ENCODE peak calls at places on chromosome 9, in seven cellular contexts. Z is WERI-Rb-1, D is heart right ventricle, O is fibroblast of pulmonary artery, K is colonic mucosa, E is fibroblast of mammary gland, F is IMR-90. Q is an unnamed sample.
A peak's percentile ranks its signal among the peaks of the same experiment; 100 is the strongest.

GRCh38 chr9:105341784-105342183 is 97.3 kb downstream of the SLC44A1 start:
- DNase-seq in E (peak; percentile 77), K (no peak), F (peak; percentile 56), O (peak; percentile 33), Z (no peak), D (no peak), Q (no peak)

GRCh38 chr9:93642961-93643360 is 66.6 kb downstream of the PHF2 start:
- DNase-seq in D (no peak), F (peak; percentile 82), Z (no peak), O (peak; percentile 51), K (no peak), E (peak; percentile 81), Q (no peak)

GRCh38 chr9:131641618-131642495 is 96.5 kb downstream of the PRRT1B start:
- DNase-seq in O (no peak), F (no peak), E (no peak), D (no peak), K (peak; percentile 73), Z (peak; percentile 29), Q (no peak)

GRCh38 chr9:6975198-6975597 is 217.4 kb downstream of the KDM4C start:
- DNase-seq in D (no peak), Z (no peak), E (no peak), F (no peak), O (no peak), K (no peak), Q (no peak)

GRCh38 chr9:116073826-116074225 is 79.8 kb upstream of the PAPPA start:
- DNase-seq in K (no peak), F (peak; percentile 67), D (no peak), E (peak; percentile 98), Z (no peak), O (peak; percentile 72), Q (peak; percentile 96)

GRCh38 chr9:105330755-105331154 is 86.3 kb downstream of the SLC44A1 start:
- DNase-seq in K (no peak), F (peak; percentile 16), D (no peak), O (no peak), E (no peak), Z (no peak), Q (no peak)

GRCh38 chr9:11338130-11338529 is 725.3 kb upstream of the PTPRD start:
- DNase-seq in O (no peak), K (no peak), D (no peak), Z (no peak), F (no peak), E (no peak), Q (no peak)

GRCh38 chr9:18896531-18897179 is 136.4 kb downstream of the SAXO1 start:
- DNase-seq in K (no peak), O (no peak), Z (no peak), D (no peak), F (no peak), E (peak; percentile 54), Q (peak; percentile 30)

GRCh38 chr9:110255417-110256141 is 728 bp downstream of the TXN start:
- DNase-seq in D (peak; percentile 56), F (peak; percentile 47), E (peak; percentile 46), O (peak; percentile 48), K (peak; percentile 80), Z (no peak), Q (peak; percentile 68)

GRCh38 chr9:110016340-110016739 is 191.6 kb downstream of the C9orf152 start:
- DNase-seq in O (peak; percentile 67), F (peak; percentile 91), E (peak; percentile 86), D (no peak), Z (no peak), K (no peak), Q (peak; percentile 40)

DNA sequence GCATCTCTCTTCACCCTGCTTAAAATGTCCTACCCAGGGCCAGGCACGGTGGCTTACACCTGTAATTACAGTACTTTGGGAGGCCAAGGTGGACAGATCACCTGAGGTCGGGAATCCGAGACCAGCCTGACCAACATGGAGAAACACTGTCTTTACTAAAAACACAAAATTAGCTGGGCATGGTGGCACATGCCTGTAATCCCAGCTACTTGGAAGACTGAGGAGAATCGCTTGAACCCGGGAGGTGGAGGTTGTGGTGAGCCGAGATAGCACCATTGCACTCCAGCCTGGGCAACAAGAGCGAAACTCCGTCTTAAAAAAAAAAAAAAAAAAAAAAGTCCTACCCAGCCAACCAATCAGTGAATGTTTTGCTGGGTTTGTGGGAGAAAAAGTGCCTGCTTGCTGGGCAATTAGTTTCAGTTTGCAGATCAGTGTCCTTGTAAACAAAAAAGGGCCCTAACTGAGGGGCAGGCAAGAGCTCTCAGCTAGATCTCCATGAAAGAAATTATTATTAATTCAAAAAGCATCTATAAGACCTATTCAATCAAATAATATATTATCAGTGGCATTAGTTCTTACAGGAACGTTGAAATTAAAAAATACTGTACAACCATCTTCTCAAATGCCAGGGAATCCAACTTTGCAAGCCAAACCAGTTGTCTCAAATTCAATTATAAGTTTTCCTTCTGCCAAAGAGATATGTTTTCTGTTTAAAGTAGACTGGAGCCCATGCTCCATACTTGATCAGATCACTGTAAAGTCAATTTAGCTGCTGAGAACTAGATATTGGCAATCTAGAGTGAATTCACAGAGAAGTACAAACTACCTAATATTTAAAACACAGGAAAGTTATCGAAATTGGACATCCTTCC is 3.9 kb downstream of the MEGF9 start:
- DNase-seq in Z (no peak), F (peak; percentile 39), O (no peak), K (no peak), D (no peak), E (peak; percentile 67), Q (peak; percentile 73)
- H3K4me3 ChIP-seq in Z (no peak overlapping the region), F (no peak overlapping the region), O (no peak overlapping the region), K (peak overlapping the region; percentile 24), D (peak overlapping the region; percentile 83), E (no peak overlapping the region), Q (peak overlapping the region; percentile 40)

DNA sequence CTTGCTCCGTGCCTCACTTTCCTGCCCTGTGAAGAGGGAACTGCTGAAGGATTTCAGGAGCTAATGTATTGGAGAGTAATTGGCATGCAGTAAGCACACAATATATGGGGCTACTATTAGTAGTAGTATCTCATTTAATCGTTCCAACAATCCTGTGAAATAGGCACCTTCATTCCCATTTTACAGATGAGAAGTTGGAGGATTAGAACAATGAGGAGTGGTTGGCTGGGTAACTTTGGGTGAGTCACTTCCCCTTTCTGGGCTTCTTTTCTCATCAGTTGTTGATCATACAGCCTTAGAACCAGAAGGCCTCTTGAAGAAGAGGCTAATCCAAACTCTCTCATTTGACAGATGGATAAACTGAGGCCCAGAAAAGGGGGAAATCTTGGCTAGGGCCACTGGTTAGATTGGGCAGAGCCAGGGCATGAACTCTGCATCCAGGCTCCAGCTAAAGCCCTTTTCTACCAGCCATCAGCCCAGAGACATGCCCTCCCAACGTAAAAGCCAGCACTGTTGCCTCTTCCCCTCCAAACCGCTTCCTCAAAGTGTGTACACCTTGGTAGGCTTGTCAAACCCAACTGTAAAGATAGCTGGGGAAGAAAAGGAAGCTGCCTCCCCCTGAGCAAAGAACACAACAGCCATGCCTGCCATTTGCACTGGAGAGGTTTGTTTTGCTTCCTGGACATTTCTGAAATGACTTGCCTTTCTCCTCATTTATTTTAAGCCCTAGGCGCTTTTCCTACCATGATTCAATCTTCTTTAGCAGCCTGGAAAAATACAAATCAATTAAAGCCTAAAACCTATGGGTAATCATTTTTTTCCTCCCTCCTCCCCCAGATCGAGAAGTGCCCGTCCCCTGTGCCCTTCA is 979 bp downstream of the SPACA9 start:
- DNase-seq in D (no peak), Z (no peak), E (no peak), O (no peak), F (no peak), K (no peak), Q (no peak)
- H3K4me3 ChIP-seq in D (no peak overlapping the region), Z (no peak overlapping the region), E (no peak overlapping the region), O (peak overlapping the region; percentile 98), F (no peak overlapping the region), K (no peak overlapping the region), Q (no peak overlapping the region)

DNA sequence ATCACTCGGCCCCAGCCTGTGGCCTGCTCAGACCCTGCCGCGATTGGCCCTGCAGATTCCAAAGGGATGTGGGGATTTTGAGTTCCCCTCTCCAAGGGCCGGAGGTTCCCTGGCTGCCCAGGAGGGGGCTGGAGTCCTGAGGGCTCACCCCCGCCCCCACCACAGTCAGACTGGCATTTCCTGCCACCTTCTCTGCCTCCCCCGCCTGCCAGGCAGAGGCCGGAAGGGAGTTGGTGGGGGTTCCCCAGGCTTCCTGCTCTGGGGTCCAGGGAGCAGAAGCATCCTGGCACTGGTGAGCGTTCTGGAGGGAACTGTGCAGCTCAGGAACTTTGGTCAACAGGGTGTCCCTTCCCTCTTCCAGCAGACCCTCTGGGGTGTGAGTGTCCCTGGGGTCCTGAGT is 70.6 kb downstream of the RXRA start:
- DNase-seq in O (peak; percentile 20), E (no peak), F (no peak), K (no peak), D (no peak), Z (no peak), Q (no peak)
- H3K4me3 ChIP-seq in O (no peak overlapping the region), E (no peak overlapping the region), F (no peak overlapping the region), K (no peak overlapping the region), D (peak overlapping the region; percentile 33), Z (no peak overlapping the region), Q (no peak overlapping the region)

GRCh38 chr9:114613919-114614318 is 2.8 kb downstream of the TMEM268 start:
- DNase-seq in O (no peak), E (no peak), Z (no peak), F (no peak), D (no peak), K (no peak), Q (no peak)
- H3K4me3 ChIP-seq in O (no peak overlapping the region), E (no peak overlapping the region), Z (no peak overlapping the region), F (no peak overlapping the region), D (no peak overlapping the region), K (no peak overlapping the region), Q (no peak overlapping the region)

GRCh38 chr9:125176632-125177031 is 13.0 kb downstream of the PPP6C start:
- DNase-seq in E (peak; percentile 87), O (no peak), F (no peak), K (no peak), D (no peak), Z (no peak), Q (no peak)

GRCh38 chr9:125169889-125170288 is 19.7 kb downstream of the PPP6C start:
- DNase-seq in E (no peak), Z (no peak), K (no peak), O (no peak), F (peak; percentile 50), D (no peak), Q (no peak)

GRCh38 chr9:125177888-125178287 is 11.7 kb downstream of the PPP6C start:
- DNase-seq in K (no peak), F (no peak), E (no peak), Z (no peak), D (no peak), O (no peak), Q (no peak)

GRCh38 chr9:125166762-125167161 is 22.8 kb downstream of the PPP6C start:
- DNase-seq in Z (no peak), O (no peak), D (no peak), E (no peak), K (no peak), F (no peak), Q (no peak)

DNA sequence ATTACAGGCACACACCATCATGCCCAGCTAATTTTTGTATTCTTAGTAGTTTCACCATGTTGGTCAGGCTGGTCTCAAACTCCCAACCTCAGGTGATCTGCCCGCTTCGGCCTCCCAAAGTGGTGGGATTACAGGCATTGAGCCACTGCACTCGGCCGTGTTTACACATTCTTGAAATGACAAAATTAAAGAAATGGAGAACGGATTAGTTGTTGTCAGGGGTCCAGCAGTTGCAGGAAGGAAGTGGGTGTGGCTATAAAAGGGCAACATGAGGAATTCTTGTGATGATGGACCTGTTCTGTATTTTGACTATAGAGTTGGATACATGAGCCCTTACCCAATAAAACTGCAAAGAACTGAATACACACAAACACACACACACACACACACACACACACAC is 17.3 kb downstream of the PPP6C start:
- DNase-seq in D (no peak), F (no peak), E (peak; percentile 12), Z (no peak), O (peak; percentile 63), K (no peak), Q (no peak)
- H3K4me3 ChIP-seq in D (no peak overlapping the region), F (no peak overlapping the region), E (no peak overlapping the region), Z (no peak overlapping the region), O (no peak overlapping the region), K (no peak overlapping the region), Q (no peak overlapping the region)

GRCh38 chr9:136985853-136986252 is 3.1 kb downstream of the LCNL1 start:
- DNase-seq in F (no peak), K (no peak), Z (no peak), E (no peak), O (no peak), D (no peak), Q (no peak)
- H3K4me3 ChIP-seq in F (no peak overlapping the region), K (no peak overlapping the region), Z (no peak overlapping the region), E (no peak overlapping the region), O (no peak overlapping the region), D (no peak overlapping the region), Q (no peak overlapping the region)

Q was measured in mammary epithelial cell.